ENCODE peak calls at places on chromosomes 5 and 9, in four cellular contexts. O is HepG2, G is K562, N is H1. X is an unnamed sample.

GRCh38 chr5:28896949-28897348 is 1858.6 kb upstream of the CDH9 start:
- DNase-seq in G (no peak), N (no peak), O (peak), X (no peak)

GRCh38 chr5:3602713-3603502 is 7.3 kb downstream of the IRX1 start:
- DNase-seq in O (peak), N (no peak), G (peak), X (no peak)

GRCh38 chr5:132884548-132884947 is 11.1 kb downstream of the LEAP2 start:
- DNase-seq in G (no peak), N (no peak), O (no peak), X (no peak)

GRCh38 chr9:114070188-114071103 is 7.7 kb downstream of the AMBP start:
- DNase-seq in O (no peak), G (no peak), N (no peak), X (no peak)

GRCh38 chr5:141560725-141561483 is 57.9 kb downstream of the DIAPH1 start:
- DNase-seq in G (peak), O (peak), N (peak), X (no peak)

GRCh38 chr9:20551236-20551635 is 71.1 kb downstream of the MLLT3 start:
- DNase-seq in N (no peak), O (peak), G (no peak), X (no peak)

GRCh38 chr5:95664204-95664786 is 17.7 kb downstream of the RFESD start:
- DNase-seq in O (peak), G (peak), N (no peak), X (peak)

GRCh38 chr9:77163889-77164288 is 13.4 kb upstream of the VPS13A start:
- DNase-seq in G (no peak), O (no peak), N (no peak), X (no peak)

GRCh38 chr9:36144322-36145206 is 8.0 kb downstream of the GLIPR2 start:
- DNase-seq in N (no peak), O (peak), G (no peak), X (no peak)

GRCh38 chr9:97561501-97561900 is 60.0 kb downstream of the TMOD1 start:
- DNase-seq in G (no peak), O (no peak), N (no peak), X (no peak)

GRCh38 chr5:57338068-57338848 is 144.4 kb downstream of the ACTBL2 start:
- DNase-seq in N (no peak), G (peak), O (peak), X (no peak)
- TF ChIP-seq BRCA1 in N (no peak), G (no peak), O (no peak), X (no peak)

GRCh38 chr9:136527721-136528710 is 17.8 kb downstream of the NOTCH1 start:
- DNase-seq in N (no peak), G (peak), O (no peak), X (no peak)
- TF ChIP-seq BRCA1 in N (no peak), G (no peak), O (no peak), X (no peak)

DNA sequence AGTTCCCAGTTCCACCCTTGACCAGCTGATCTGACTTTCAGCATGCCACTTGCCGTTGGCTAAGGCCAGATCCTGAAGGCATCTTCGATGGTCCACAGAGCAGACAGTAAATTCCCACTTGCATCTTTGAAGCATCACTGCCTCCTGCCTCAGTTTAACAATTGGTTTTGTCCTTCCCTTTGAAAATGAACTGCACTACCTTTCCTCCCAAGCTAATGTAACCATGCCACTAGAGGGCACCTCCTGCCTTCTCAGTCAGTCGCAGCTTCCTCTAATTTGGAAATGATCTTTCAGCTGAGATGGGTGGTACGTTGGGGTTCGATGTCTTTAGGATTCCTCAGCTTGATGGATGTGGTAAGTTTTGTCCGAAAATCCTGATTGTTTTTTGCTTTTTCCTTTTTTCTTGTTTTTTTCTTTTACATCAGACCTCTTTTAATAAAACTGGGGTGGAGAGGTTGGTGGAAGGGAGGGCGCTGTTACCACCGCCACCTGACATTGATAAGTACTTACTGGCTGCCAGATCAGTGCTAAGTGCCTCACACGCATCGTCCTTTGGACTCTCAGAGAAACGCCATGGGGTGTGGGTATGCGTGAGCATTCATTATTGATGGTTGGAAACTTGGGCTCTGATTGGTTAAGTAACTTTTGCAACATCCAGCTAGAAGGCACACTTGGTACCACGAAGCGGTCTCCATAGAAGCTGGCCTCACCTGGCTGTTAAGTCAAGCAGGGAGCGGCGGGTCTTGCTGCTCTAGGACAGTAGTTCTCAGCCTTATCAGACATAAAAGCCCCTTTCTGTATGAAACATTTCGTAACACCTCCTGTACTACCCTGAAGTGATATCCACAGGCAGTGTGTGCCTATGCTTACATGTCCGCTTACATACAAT is 16.9 kb downstream of the PTTG1 start:
- DNase-seq in O (peak), G (peak), N (peak), X (peak)
- TF ChIP-seq BRCA1 in O (no peak), G (no peak), N (no peak), X (no peak)

GRCh38 chr5:136631176-136631575 is 265.8 kb upstream of the TRPC7 start:
- DNase-seq in G (no peak), N (no peak), O (no peak), X (no peak)
- TF ChIP-seq BRCA1 in G (no peak), N (no peak), O (no peak), X (no peak)

GRCh38 chr9:85401998-85402397 is 339.8 kb downstream of the AGTPBP1 start:
- DNase-seq in N (no peak), G (no peak), O (no peak), X (no peak)
- TF ChIP-seq BRCA1 in N (no peak), G (no peak), O (no peak), X (no peak)

X was measured in GM12878.